ENCODE peak calls at places on chromosomes 6 and 20, in eight cellular contexts. S is aorta; A is CD4-positive, alpha-beta memory T cell; Q is cardiac muscle cell; Z is spleen; V is OCI-LY7; T is thoracic aorta; C is PC-3. P is an unnamed sample.

GRCh38 chr6:43061861-43062260 is 2.4 kb downstream of the KLC4 start:
- DNase-seq in S (no peak), A (no peak), Q (no peak), Z (no peak), V (no peak), T (no peak), C (peak; percentile 29), P (no peak)

GRCh38 chr6:51541847-51542246 is 545.6 kb downstream of the PKHD1 start:
- DNase-seq in S (no peak), A (no peak), Q (no peak), Z (no peak), V (no peak), T (no peak), C (peak; percentile 65), P (no peak)

GRCh38 chr20:61662946-61663460 is 402.7 kb downstream of the TAF4 start:
- DNase-seq in S (no peak), A (no peak), Q (no peak), Z (peak; percentile 66), V (no peak), T (no peak), C (no peak), P (no peak)

GRCh38 chr20:58649288-58650180 is 1.5 kb upstream of the STX16 start:
- DNase-seq in S (no peak), A (peak; percentile 43), Q (no peak), Z (peak; percentile 89), V (no peak), T (no peak), C (no peak), P (no peak)

GRCh38 chr20:5973971-5974370 is 23.5 kb downstream of the MCM8 start:
- DNase-seq in S (no peak), A (no peak), Q (no peak), Z (no peak), V (no peak), T (no peak), C (no peak), P (no peak)

GRCh38 chr6:105485456-105485855 is 82.6 kb upstream of the PREP start:
- DNase-seq in S (no peak), A (no peak), Q (no peak), Z (no peak), V (peak; percentile 70), T (no peak), C (no peak), P (no peak)

GRCh38 chr6:33738153-33738552 is 8.6 kb downstream of the IP6K3 start:
- DNase-seq in S (no peak), A (no peak), Q (no peak), Z (no peak), V (no peak), T (no peak), C (no peak), P (no peak)

GRCh38 chr6:56652994-56653393 is 10.3 kb upstream of the DST start:
- DNase-seq in S (no peak), A (no peak), Q (peak; percentile 56), Z (no peak), V (no peak), T (no peak), C (peak; percentile 90), P (no peak)

GRCh38 chr6:11428895-11429294 is 108.7 kb upstream of the TMEM170B start:
- DNase-seq in S (no peak), A (no peak), Q (peak; percentile 77), Z (no peak), V (peak; percentile 18), T (no peak), C (peak; percentile 47), P (peak; percentile 84)

GRCh38 chr6:91304506-91304905 is 717.6 kb upstream of the MAP3K7 start:
- DNase-seq in S (no peak), A (no peak), Q (no peak), Z (no peak), V (no peak), T (no peak), C (no peak), P (no peak)

GRCh38 chr6:104682722-104683643 is 176.7 kb downstream of the HACE1 start:
- DNase-seq in S (peak; percentile 77), A (peak; percentile 70), Q (peak; percentile 67), Z (peak; percentile 86), V (peak; percentile 63), T (no peak), C (peak; percentile 72), P (peak; percentile 32)

GRCh38 chr20:44166008-44166407 is 21.0 kb downstream of the JPH2 start:
- DNase-seq in S (no peak), A (no peak), Q (no peak), Z (no peak), V (no peak), T (no peak), C (peak; percentile 98), P (peak; percentile 59)

GRCh38 chr20:22333885-22334545 is 250.4 kb downstream of the FOXA2 start:
- DNase-seq in S (peak; percentile 80), A (no peak), Q (peak; percentile 70), Z (no peak), V (peak; percentile 66), T (no peak), C (peak; percentile 84), P (peak; percentile 16)

GRCh38 chr20:23160536-23161243 is 74.6 kb upstream of the CD93 start:
- DNase-seq in S (no peak), A (no peak), Q (peak; percentile 62), Z (no peak), V (no peak), T (no peak), C (no peak), P (no peak)

GRCh38 chr6:34295721-34296120 is 46.9 kb upstream of the SMIM29 start:
- DNase-seq in S (no peak), A (no peak), Q (no peak), Z (no peak), V (peak; percentile 62), T (no peak), C (no peak), P (no peak)

GRCh38 chr20:36112112-36112511 is 42.4 kb upstream of the EPB41L1 start:
- DNase-seq in S (no peak), A (no peak), Q (no peak), Z (no peak), V (no peak), T (no peak), C (no peak), P (no peak)

GRCh38 chr6:21846541-21847451 is 253.2 kb downstream of the SOX4 start:
- DNase-seq in S (no peak), A (no peak), Q (no peak), Z (no peak), V (peak; percentile 66), T (no peak), C (peak; percentile 19), P (no peak)

GRCh38 chr6:97445406-97445805 is 162.4 kb upstream of the MMS22L start:
- DNase-seq in S (no peak), A (no peak), Q (no peak), Z (no peak), V (no peak), T (no peak), C (no peak), P (no peak)
- H3K4me3 ChIP-seq in S (no peak overlapping the region), A (no peak overlapping the region), Q (no peak overlapping the region), Z (no peak overlapping the region), V (no peak overlapping the region), T (no peak overlapping the region), C (no peak overlapping the region), P (no peak overlapping the region)

GRCh38 chr6:31958412-31958740 is 395 bp downstream of the NELFE start:
- DNase-seq in S (no peak), A (no peak), Q (no peak), Z (no peak), V (no peak), T (no peak), C (no peak), P (no peak)

GRCh38 chr6:31958741-31959739 is at the start of the genes NELFE and SKIC2:
- DNase-seq in S (peak; percentile 100), A (peak; percentile 99), Q (peak; percentile 99), Z (peak; percentile 99), V (peak; percentile 99), T (peak; percentile 87), C (peak; percentile 99), P (peak; percentile 96)

GRCh38 chr6:31952890-31953289 is 5.9 kb downstream of the NELFE start:
- DNase-seq in S (no peak), A (no peak), Q (no peak), Z (no peak), V (no peak), T (no peak), C (no peak), P (no peak)

GRCh38 chr6:31954511-31954910 is 4.3 kb downstream of the NELFE start:
- DNase-seq in S (no peak), A (no peak), Q (no peak), Z (no peak), V (no peak), T (no peak), C (no peak), P (no peak)

DNA sequence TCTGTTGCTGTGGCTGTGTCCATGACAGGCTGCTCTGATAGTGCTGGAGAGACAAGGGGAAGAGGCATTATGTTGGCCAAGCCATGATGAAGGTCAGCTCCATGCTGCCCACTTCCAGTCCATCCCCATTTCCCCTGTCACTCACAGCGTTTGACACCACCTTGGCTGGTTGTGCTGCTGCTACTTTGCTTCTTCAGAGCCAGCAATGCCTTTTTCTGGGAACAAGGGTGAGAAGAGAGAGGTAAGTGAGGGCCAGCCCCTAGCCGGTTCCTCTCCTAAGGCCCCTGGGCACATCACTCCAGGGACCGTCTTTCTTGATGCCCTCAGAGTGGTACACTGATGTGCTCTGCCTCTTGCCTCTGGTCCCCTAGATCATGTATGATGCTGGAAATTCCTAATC is 2.0 kb downstream of the NELFE start:
- DNase-seq in S (no peak), A (no peak), Q (no peak), Z (no peak), V (no peak), T (no peak), C (no peak), P (no peak)
- H3K36me3 ChIP-seq in S (no peaks in the 10 kb centered on the region), A (peaks cover 71% of the 10 kb centered on the region), Q (peaks cover 19% of the 10 kb centered on the region), Z (peaks cover 77% of the 10 kb centered on the region), V (peaks cover 53% of the 10 kb centered on the region), T (peaks cover 52% of the 10 kb centered on the region), C (peaks cover 41% of the 10 kb centered on the region), P (peaks cover 32% of the 10 kb centered on the region)

DNA sequence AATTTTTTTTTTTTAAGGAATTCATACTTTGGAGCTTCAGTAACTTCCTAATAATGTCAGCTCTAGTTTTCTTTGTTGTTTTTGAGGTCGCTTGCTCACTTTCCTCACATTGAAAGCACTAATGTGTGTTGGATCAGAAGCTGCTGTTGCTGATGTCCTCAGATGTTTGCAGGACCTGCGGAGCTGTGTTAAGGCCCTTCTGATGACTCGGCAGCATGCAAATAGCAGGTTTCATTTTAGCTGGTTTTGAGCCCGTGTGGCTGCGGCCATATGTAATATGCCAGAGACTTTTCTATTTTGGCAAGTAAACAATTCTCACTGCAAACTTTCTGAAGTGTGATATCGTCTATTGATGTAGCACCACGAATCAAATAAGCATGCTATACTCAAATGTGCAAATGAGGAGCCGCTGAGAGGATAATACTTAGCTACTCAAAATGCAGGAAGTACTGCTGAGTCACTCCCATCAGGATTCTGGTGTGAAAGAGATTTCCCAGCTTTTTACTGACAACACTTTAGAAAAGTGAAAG is 187.8 kb downstream of the SASH1 start:
- DNase-seq in S (no peak), A (no peak), Q (peak; percentile 78), Z (no peak), V (peak; percentile 23), T (no peak), C (peak; percentile 32), P (peak; percentile 62)
- H3K4me3 ChIP-seq in S (peak overlapping the region; percentile 54), A (no peak overlapping the region), Q (no peak overlapping the region), Z (no peak overlapping the region), V (no peak overlapping the region), T (peak overlapping the region; percentile 70), C (peak overlapping the region; percentile 39), P (peak overlapping the region; percentile 4)

DNA sequence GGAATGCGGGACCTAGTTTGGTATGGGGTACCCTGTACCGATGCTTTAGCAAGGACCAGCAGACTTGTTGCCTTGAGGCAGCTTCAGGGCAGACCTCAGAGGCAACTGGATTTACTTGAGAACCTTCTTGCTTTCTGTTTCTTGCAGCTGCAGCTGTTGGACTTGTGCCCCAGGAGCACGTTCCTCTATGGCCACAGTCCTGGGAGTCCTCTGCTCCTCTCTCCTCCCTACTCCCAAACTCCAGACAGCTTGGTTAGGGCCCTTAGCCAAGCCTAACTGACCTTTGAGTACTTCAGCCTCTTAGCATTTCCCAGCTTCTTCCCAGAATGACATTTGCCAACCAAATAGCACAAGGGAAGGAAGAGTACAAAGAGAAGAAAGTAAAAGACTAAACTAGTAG is 34.7 kb downstream of the GHRH start:
- DNase-seq in S (no peak), A (no peak), Q (peak; percentile 73), Z (no peak), V (no peak), T (no peak), C (no peak), P (no peak)
- H3K36me3 ChIP-seq in S (peaks cover 6% of the 10 kb centered on the region), A (peaks cover 100% of the 10 kb centered on the region), Q (peaks cover 56% of the 10 kb centered on the region), Z (peaks cover 97% of the 10 kb centered on the region), V (peaks cover 100% of the 10 kb centered on the region), T (peaks cover 27% of the 10 kb centered on the region), C (peaks cover 85% of the 10 kb centered on the region), P (peaks cover 84% of the 10 kb centered on the region)

P was measured in MG63.